ENCODE peak calls at places on chromosomes 7 and 10, in seven cellular contexts. J is GM12878, A is HepG2, T is K562, X is Panc1, Y is H1, I is SK-N-SH. Z is an unnamed sample.

GRCh38 chr10:3067045-3067858 is at the start of gene PFKP:
- DNase-seq in J (no peak), A (no peak), T (peak), X (no peak), Y (no peak), I (peak), Z (no peak)

GRCh38 chr10:45181483-45181882 is 133.9 kb downstream of the OR13A1 start:
- DNase-seq in J (no peak), A (no peak), T (no peak), X (no peak), Y (no peak), I (no peak), Z (no peak)

GRCh38 chr7:115178831-115179230 is 256.9 kb downstream of the MDFIC start:
- DNase-seq in J (no peak), A (no peak), T (no peak), X (no peak), Y (no peak), I (no peak), Z (no peak)

GRCh38 chr10:131129544-131129943 is 182.0 kb downstream of the TCERG1L start:
- DNase-seq in J (no peak), A (no peak), T (no peak), X (no peak), Y (no peak), I (no peak), Z (no peak)

GRCh38 chr7:140176271-140176701 is 497 bp downstream of the KDM7A start:
- DNase-seq in J (no peak), A (no peak), T (no peak), X (no peak), Y (no peak), I (peak), Z (no peak)

GRCh38 chr10:9781681-9782080 is 1236.0 kb upstream of the CELF2 start:
- DNase-seq in J (no peak), A (no peak), T (no peak), X (no peak), Y (no peak), I (no peak), Z (no peak)

GRCh38 chr10:22986771-22987542 is 59.1 kb downstream of the ARMC3 start:
- DNase-seq in J (peak), A (peak), T (no peak), X (no peak), Y (no peak), I (peak), Z (peak)

GRCh38 chr10:71864861-71865473 is 13.9 kb upstream of the PSAP start:
- DNase-seq in J (no peak), A (no peak), T (no peak), X (no peak), Y (no peak), I (no peak), Z (no peak)

GRCh38 chr10:103636492-103636891 is 143.0 kb downstream of the NEURL1 start:
- DNase-seq in J (no peak), A (no peak), T (no peak), X (no peak), Y (peak), I (no peak), Z (no peak)

GRCh38 chr7:36747251-36747968 is 23.1 kb upstream of the AOAH start:
- DNase-seq in J (no peak), A (no peak), T (no peak), X (no peak), Y (no peak), I (no peak), Z (no peak)

GRCh38 chr10:110932505-110933180 is 13.2 kb downstream of the SHOC2 start:
- DNase-seq in J (no peak), A (no peak), T (no peak), X (no peak), Y (no peak), I (no peak), Z (no peak)

GRCh38 chr7:83697814-83698530 is 49.0 kb upstream of the SEMA3E start:
- DNase-seq in J (no peak), A (no peak), T (no peak), X (no peak), Y (no peak), I (no peak), Z (no peak)

GRCh38 chr7:30728591-30729100 is 23.3 kb upstream of the INMT start:
- DNase-seq in J (no peak), A (no peak), T (no peak), X (no peak), Y (no peak), I (no peak), Z (no peak)

GRCh38 chr10:106973301-106973700 is 191.2 kb downstream of the SORCS1 start:
- DNase-seq in J (no peak), A (no peak), T (no peak), X (no peak), Y (peak), I (no peak), Z (no peak)

DNA sequence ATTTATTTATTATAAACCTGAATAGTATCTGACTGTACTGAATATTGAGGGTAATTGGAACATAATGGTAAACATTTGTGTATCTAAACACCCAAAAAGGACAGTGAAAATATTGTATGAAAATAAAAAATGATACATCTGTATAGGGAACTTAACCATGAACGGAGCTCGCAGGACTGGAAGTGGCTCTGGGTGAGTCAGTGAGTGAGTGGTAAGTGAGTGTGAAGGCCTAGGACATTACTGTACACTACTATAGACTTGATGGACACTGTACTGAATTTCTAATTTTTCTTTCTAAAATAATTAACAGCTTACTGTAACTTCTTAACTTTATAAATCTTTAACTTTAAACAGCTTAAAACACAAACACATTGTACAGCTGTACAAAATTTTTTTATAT is 454.5 kb upstream of the FZD8 start:
- DNase-seq in J (no peak), A (no peak), T (no peak), X (no peak), Y (no peak), I (no peak), Z (no peak)
- TF ChIP-seq SIN3A in J (no peak), A (no peak), T (no peak), X (no peak), Y (no peak), I (no peak), Z (no peak)

DNA sequence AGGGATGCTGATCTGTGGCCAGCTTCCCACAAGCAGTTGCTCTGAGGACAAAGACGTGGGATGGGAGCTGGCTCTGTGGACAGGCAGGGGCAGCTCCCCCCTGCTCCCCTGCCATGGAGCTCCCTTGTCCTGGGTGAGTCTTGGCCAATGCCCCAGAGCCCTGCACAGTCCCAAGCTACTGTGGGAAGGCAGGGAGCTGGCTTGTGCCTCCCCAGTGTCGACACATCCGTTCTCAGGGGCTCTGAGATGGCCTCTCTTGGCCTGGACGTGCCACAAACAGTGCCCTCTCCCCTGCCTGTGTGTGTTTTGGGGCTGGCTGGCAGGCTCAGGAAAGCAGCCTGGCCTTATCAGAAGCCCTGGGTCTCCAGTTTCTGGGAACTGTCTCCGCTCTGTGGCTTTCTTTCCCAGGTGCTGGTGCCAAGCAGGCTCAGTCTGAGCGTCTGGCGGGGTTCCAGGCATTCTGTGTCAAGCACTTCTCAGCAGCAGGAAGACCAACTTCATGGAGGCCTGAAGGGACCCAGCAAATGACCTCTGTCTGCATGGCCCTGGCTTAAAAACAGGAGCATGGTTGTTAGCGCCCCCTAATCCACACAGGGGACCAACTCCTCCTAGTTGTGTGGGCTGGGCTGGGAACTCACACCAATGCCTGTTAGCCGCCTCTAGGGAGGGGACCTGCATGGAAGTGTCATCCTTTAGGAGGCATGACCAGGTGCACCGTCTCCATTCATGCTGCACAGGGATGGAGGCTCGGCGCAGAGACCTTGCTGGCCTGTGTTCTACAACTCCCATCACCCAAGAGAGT is 375.2 kb downstream of the RPS24 start:
- DNase-seq in J (no peak), A (peak), T (peak), X (no peak), Y (no peak), I (peak), Z (no peak)
- TF ChIP-seq SIN3A in J (no peak), A (no peak), T (no peak), X (no peak), Y (no peak), I (no peak), Z (no peak)

DNA sequence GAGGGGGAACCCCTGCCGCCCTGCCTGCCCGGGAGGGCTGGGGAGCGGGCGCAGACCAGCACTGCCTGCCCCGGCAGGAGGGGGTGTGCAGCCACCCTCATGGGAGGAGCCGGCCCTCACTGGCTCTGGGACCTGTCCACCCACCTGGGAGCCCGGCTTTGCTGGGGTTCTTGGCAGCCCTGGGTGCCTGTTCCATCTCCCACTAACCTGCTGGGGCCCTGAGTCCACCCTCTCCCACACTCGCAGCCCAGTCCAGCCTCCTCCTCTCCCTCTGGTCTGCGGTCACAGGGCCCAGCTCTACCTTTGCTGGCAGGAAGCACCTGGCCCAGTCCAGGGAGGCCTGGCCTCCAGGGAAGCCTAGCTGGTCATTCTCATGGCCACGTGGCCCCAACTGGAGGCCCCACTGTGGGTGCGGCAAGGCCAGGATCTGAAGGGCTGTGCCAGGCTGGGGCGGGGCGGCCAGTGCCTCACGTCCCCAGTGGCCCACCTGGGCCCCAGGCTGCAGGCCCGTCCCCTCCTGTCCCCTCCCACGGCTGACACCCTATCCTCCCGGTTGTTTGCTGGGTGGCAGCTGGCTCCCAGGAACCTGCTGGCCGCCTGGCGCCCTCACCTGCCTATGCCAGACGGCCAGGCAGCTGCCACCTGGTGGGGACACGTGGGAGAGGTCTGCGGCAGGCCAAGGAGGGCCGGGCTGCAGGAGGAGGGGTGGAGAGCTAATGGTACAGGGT is at the start of gene TMEM184A:
- DNase-seq in J (no peak), A (peak), T (no peak), X (no peak), Y (no peak), I (peak), Z (peak)
- TF ChIP-seq SIN3A in J (no peak), A (peak), T (no peak), X (no peak), Y (peak), I (no peak), Z (no peak)

GRCh38 chr7:94183289-94183749 is 179.2 kb upstream of the BET1 start:
- DNase-seq in J (no peak), A (peak), T (no peak), X (peak), Y (peak), I (no peak), Z (peak)
- TF ChIP-seq SIN3A in J (no peak), A (no peak), T (no peak), X (no peak), Y (no peak), I (peak), Z (no peak)

GRCh38 chr10:95739046-95739445 is 16.9 kb upstream of the ENTPD1 start:
- DNase-seq in J (no peak), A (no peak), T (no peak), X (no peak), Y (no peak), I (no peak), Z (no peak)

GRCh38 chr10:95742962-95743535 is 12.9 kb upstream of the ENTPD1 start:
- DNase-seq in J (no peak), A (no peak), T (no peak), X (no peak), Y (no peak), I (no peak), Z (no peak)

GRCh38 chr10:95745487-95745886 is 10.5 kb upstream of the ENTPD1 start:
- DNase-seq in J (no peak), A (no peak), T (no peak), X (no peak), Y (no peak), I (no peak), Z (no peak)

GRCh38 chr10:95741807-95742528 is 14.0 kb upstream of the ENTPD1 start:
- DNase-seq in J (peak), A (no peak), T (peak), X (no peak), Y (no peak), I (no peak), Z (no peak)

DNA sequence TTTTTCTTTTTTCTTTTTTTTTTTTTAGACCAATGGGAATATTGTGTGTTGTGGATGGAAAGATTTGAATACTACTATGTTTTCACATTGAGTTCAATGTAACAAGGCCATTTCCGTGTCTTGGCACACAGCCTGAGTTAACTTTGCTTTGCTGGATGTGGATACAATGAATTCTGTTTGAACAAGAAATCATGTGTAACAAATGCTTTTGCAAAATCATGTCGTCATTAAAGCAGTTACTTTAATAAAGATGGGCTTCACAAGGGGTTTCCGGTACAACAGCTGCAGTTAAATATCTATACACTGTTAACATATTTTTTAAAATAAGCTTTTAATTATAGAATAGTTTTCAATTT is 13.5 kb upstream of the ENTPD1 start:
- DNase-seq in J (no peak), A (peak), T (no peak), X (no peak), Y (no peak), I (no peak), Z (no peak)
- TF ChIP-seq SIN3A in J (no peak), A (no peak), T (no peak), X (no peak), Y (no peak), I (no peak), Z (no peak)

GRCh38 chr10:52343439-52343838 is 29.4 kb downstream of the DKK1 start:
- DNase-seq in J (no peak), A (no peak), T (no peak), X (no peak), Y (no peak), I (no peak), Z (no peak)
- TF ChIP-seq SIN3A in J (no peak), A (no peak), T (no peak), X (no peak), Y (no peak), I (no peak), Z (no peak)

Z was measured in HCT116.